ENCODE peak calls at places on chromosomes 2 and 18, in eight cellular contexts. E is CD8-positive, alpha-beta T cell; U is GM23248; X is right atrium auricular region; J is fibroblast of pulmonary artery; S is heart right ventricle; L is suprapubic skin; O is adipocyte. P is an unnamed sample.

GRCh38 chr2:151498178-151498577 is 88.5 kb downstream of the RIF1 start:
- DNase-seq in E (no peak), U (no peak), X (no peak), J (no peak), S (no peak), L (no peak), O (no peak), P (no peak)

GRCh38 chr2:106977707-106978106 is 91.7 kb upstream of the ST6GAL2 start:
- DNase-seq in E (no peak), U (no peak), X (no peak), J (peak), S (no peak), L (no peak), O (peak), P (peak)

GRCh38 chr2:3620834-3621233 is 25.9 kb downstream of the COLEC11 start:
- DNase-seq in E (no peak), U (no peak), X (no peak), J (peak), S (no peak), L (no peak), O (peak), P (peak)

GRCh38 chr2:122634261-122634660 is 878.8 kb downstream of the TSN start:
- DNase-seq in E (no peak), U (peak), X (no peak), J (peak), S (no peak), L (no peak), O (peak), P (peak)

GRCh38 chr2:159381574-159381973 is 95.1 kb upstream of the WDSUB1 start:
- DNase-seq in E (no peak), U (no peak), X (no peak), J (no peak), S (no peak), L (no peak), O (no peak), P (no peak)

GRCh38 chr18:26022585-26022984 is 67.8 kb downstream of the SS18 start:
- DNase-seq in E (no peak), U (no peak), X (no peak), J (no peak), S (no peak), L (no peak), O (no peak), P (no peak)

GRCh38 chr2:185299867-185300266 is 438.7 kb upstream of the FSIP2 start:
- DNase-seq in E (no peak), U (no peak), X (no peak), J (no peak), S (no peak), L (no peak), O (no peak), P (no peak)

GRCh38 chr2:106982350-106982749 is 96.4 kb upstream of the ST6GAL2 start:
- DNase-seq in E (no peak), U (peak), X (no peak), J (peak), S (no peak), L (no peak), O (peak), P (peak)

GRCh38 chr2:28423856-28424605 is 31.4 kb downstream of the FOSL2 start:
- DNase-seq in E (peak), U (no peak), X (no peak), J (no peak), S (no peak), L (no peak), O (no peak), P (peak)

GRCh38 chr2:106956879-106957278 is 70.9 kb upstream of the ST6GAL2 start:
- DNase-seq in E (no peak), U (peak), X (no peak), J (peak), S (peak), L (no peak), O (peak), P (peak)

GRCh38 chr2:204533629-204534370 is 11.5 kb upstream of the PARD3B start:
- DNase-seq in E (no peak), U (peak), X (no peak), J (no peak), S (no peak), L (no peak), O (no peak), P (peak)

GRCh38 chr2:53040536-53041229 is 726.9 kb upstream of the CHAC2 start:
- DNase-seq in E (no peak), U (no peak), X (no peak), J (no peak), S (no peak), L (no peak), O (no peak), P (no peak)

GRCh38 chr2:626491-627339 is 50.5 kb downstream of the TMEM18 start:
- DNase-seq in E (no peak), U (no peak), X (peak), J (no peak), S (no peak), L (peak), O (no peak), P (no peak)

GRCh38 chr2:128324008-128324896 is 5.6 kb upstream of the HS6ST1 start:
- DNase-seq in E (peak), U (no peak), X (peak), J (no peak), S (no peak), L (no peak), O (no peak), P (no peak)

GRCh38 chr2:6937157-6937556 is 19.9 kb downstream of the RNF144A start:
- DNase-seq in E (no peak), U (no peak), X (no peak), J (no peak), S (no peak), L (peak), O (no peak), P (no peak)

GRCh38 chr2:140600116-140600515 is 1530.7 kb downstream of the LRP1B start:
- DNase-seq in E (no peak), U (peak), X (no peak), J (peak), S (no peak), L (no peak), O (peak), P (peak)

GRCh38 chr2:235605306-235605998 is 111.6 kb downstream of the AGAP1 start:
- DNase-seq in E (no peak), U (peak), X (peak), J (peak), S (peak), L (peak), O (peak), P (peak)

GRCh38 chr2:112137516-112138142 is 556 bp upstream of the FBLN7 start:
- DNase-seq in E (no peak), U (peak), X (peak), J (no peak), S (no peak), L (no peak), O (peak), P (peak)

GRCh38 chr2:134261398-134262131 is 7.7 kb downstream of the MGAT5 start:
- DNase-seq in E (no peak), U (peak), X (no peak), J (peak), S (no peak), L (no peak), O (peak), P (peak)

GRCh38 chr18:58845913-58846312 is 18.8 kb upstream of the ZNF532 start:
- DNase-seq in E (no peak), U (no peak), X (no peak), J (no peak), S (no peak), L (no peak), O (no peak), P (no peak)

GRCh38 chr18:58100154-58100553 is 56.1 kb downstream of the NEDD4L start:
- DNase-seq in E (no peak), U (no peak), X (no peak), J (no peak), S (no peak), L (no peak), O (no peak), P (no peak)

GRCh38 chr18:22168360-22168921 is 948 bp upstream of the GATA6 start:
- DNase-seq in E (no peak), U (no peak), X (no peak), J (peak), S (peak), L (no peak), O (peak), P (peak)

GRCh38 chr2:206378835-206379234 is 64.5 kb upstream of the ADAM23 start:
- DNase-seq in E (no peak), U (peak), X (no peak), J (no peak), S (no peak), L (no peak), O (peak), P (no peak)

GRCh38 chr2:237874585-237875161 is 15.2 kb downstream of the RAMP1 start:
- DNase-seq in E (no peak), U (peak), X (no peak), J (peak), S (no peak), L (peak), O (peak), P (peak)

GRCh38 chr18:34773378-34773777 is 63.3 kb downstream of the DTNA start:
- DNase-seq in E (no peak), U (peak), X (no peak), J (peak), S (no peak), L (no peak), O (peak), P (peak)

GRCh38 chr2:240519396-240520142 is 38.2 kb downstream of the ANKMY1 start:
- DNase-seq in E (peak), U (peak), X (no peak), J (peak), S (no peak), L (peak), O (peak), P (peak)

GRCh38 chr18:62751341-62751821 is 36.0 kb downstream of the PHLPP1 start:
- DNase-seq in E (no peak), U (peak), X (no peak), J (peak), S (peak), L (no peak), O (no peak), P (peak)

GRCh38 chr2:201707753-201708152 is 9.3 kb upstream of the MPP4 start:
- DNase-seq in E (no peak), U (peak), X (no peak), J (peak), S (no peak), L (no peak), O (peak), P (peak)

DNA sequence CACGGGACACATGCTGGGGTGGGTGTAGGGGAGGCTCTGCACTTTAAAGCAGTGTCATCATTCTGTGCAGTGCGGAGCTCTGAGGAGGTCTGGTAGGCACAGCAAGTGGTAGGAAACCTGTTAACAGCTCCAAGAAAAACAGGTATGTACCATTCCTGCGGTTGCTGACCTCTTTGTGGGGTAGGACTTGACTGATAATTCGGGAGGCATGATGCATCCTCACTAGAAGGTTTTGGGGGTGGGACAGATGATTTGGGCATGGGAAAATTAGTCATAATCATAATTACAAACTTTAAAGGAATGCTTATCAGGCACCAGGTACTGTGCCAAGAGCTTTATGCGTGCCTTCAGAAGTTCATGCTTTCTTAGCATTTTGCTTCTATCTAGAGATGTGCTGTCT is 9.7 kb downstream of the DOK1 start:
- DNase-seq in E (no peak), U (peak), X (no peak), J (peak), S (no peak), L (no peak), O (no peak), P (peak)
- H3K4me3 ChIP-seq in E (no peak), U (no peak), X (no peak), J (no peak), S (no peak), L (no peak), O (no peak), P (no peak)

GRCh38 chr2:98405301-98405700 is 39.4 kb upstream of the INPP4A start:
- DNase-seq in E (no peak), U (no peak), X (no peak), J (no peak), S (no peak), L (no peak), O (no peak), P (no peak)
- H3K4me3 ChIP-seq in E (no peak), U (no peak), X (no peak), J (no peak), S (no peak), L (no peak), O (no peak), P (no peak)

GRCh38 chr2:15938803-15939555 is 1.4 kb upstream of the MYCN start:
- DNase-seq in E (no peak), U (no peak), X (no peak), J (no peak), S (no peak), L (no peak), O (no peak), P (no peak)
- H3K4me3 ChIP-seq in E (peak), U (no peak), X (no peak), J (no peak), S (peak), L (no peak), O (no peak), P (no peak)

DNA sequence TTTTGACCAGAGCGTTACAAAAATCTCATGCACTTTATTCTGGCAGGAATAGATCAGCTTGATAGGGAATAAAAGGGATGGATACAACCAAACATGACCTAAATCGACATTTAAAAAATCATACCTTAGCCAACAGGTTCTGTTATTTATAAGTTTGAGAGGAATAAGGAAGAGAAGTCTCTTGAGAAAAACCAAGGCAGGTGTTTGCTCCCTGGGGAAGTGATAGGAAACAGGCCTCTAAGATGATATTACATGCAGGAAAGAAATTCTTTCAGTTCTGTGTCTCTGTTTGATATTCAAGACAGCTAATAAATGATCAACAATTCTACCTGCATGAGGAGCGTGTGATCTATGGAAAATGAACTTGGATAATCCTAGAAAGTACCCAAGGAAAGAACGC is 184.8 kb upstream of the ZEB2 start:
- DNase-seq in E (no peak), U (no peak), X (no peak), J (no peak), S (no peak), L (no peak), O (no peak), P (no peak)
- H3K4me3 ChIP-seq in E (no peak), U (no peak), X (no peak), J (no peak), S (no peak), L (no peak), O (no peak), P (no peak)

DNA sequence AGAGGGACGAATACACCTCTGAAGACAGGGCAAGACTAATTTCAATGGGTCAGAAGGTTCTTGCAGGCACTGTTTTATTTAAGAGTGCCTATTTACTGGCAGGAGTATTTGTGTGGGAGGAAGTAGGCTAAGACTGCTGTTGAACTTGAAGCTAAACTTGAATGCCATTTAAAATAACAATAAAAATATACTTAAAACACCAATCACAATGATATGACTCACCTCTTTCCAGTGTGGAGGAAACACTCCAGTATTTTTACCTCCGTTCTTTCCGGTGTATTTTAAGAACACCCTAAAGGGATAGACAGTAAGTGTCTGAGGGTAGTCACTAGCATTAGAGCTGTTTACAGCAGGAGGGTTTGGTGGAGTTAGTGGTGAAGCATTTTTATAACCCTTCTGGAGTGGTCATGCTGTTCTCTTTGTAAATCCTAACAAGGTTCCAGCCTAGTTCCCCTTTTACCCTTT is 9.6 kb upstream of the HOXD1 start:
- DNase-seq in E (no peak), U (no peak), X (no peak), J (no peak), S (no peak), L (no peak), O (no peak), P (no peak)
- H3K4me3 ChIP-seq in E (no peak), U (peak), X (peak), J (no peak), S (peak), L (peak), O (peak), P (no peak)

P was measured in fibroblast of the aortic adventitia.